ENCODE peak calls at places on chromosome 18, in four cellular contexts. F is GM12878, X is HepG2, C is K562. G is an unnamed sample.

GRCh38 chr18:70373062-70373519 is 84.2 kb downstream of the SOCS6 start:
- DNase-seq in X (peak; percentile 72), C (no peak), F (no peak), G (no peak)

GRCh38 chr18:28065031-28065792 is 111.7 kb downstream of the CDH2 start:
- DNase-seq in X (peak; percentile 56), F (no peak), C (no peak), G (no peak)

GRCh38 chr18:52715961-52716360 is 376.0 kb downstream of the DCC start:
- DNase-seq in F (no peak), X (no peak), C (no peak), G (no peak)

GRCh38 chr18:702957-703659 is 9.3 kb downstream of the ENOSF1 start:
- DNase-seq in X (peak; percentile 79), F (no peak), C (no peak), G (no peak)

GRCh38 chr18:71808576-71808975 is 735.6 kb downstream of the CBLN2 start:
- DNase-seq in F (no peak), C (no peak), X (no peak), G (no peak)

GRCh38 chr18:11336241-11336640 is 186.9 kb upstream of the PIEZO2 start:
- DNase-seq in F (no peak), C (no peak), X (no peak), G (no peak)

GRCh38 chr18:911025-911424 is 6.4 kb downstream of the ADCYAP1 start:
- DNase-seq in X (no peak), C (no peak), F (no peak), G (no peak)

GRCh38 chr18:50284226-50284885 is 3.0 kb upstream of the MBD1 start:
- DNase-seq in F (no peak), X (no peak), C (no peak), G (no peak)

GRCh38 chr18:55783921-55784320 is 195.9 kb upstream of the TCF4 start:
- DNase-seq in F (no peak), X (no peak), C (no peak), G (no peak)

GRCh38 chr18:70623106-70623505 is 334.3 kb downstream of the SOCS6 start:
- DNase-seq in C (no peak), X (no peak), F (no peak), G (no peak)

GRCh38 chr18:54956506-54956905 is 2.8 kb downstream of the CCDC68 start:
- DNase-seq in F (no peak), X (no peak), C (no peak), G (no peak)

GRCh38 chr18:62585274-62586147 is 62.7 kb downstream of the ZCCHC2 start:
- DNase-seq in X (no peak), C (no peak), F (no peak), G (no peak)

GRCh38 chr18:62434798-62435197 is 88.0 kb upstream of the ZCCHC2 start:
- DNase-seq in X (no peak), F (no peak), C (no peak), G (no peak)

GRCh38 chr18:57954928-57955327 is 89.1 kb upstream of the NEDD4L start:
- DNase-seq in C (no peak), X (no peak), F (no peak), G (no peak)

GRCh38 chr18:76212958-76213357 is 282.1 kb downstream of the ZNF516 start:
- DNase-seq in C (no peak), X (no peak), F (no peak), G (no peak)

GRCh38 chr18:62878305-62878704 is 163.0 kb downstream of the PHLPP1 start:
- DNase-seq in F (no peak), C (no peak), X (no peak), G (no peak)

GRCh38 chr18:59874166-59874565 is 25.6 kb upstream of the PMAIP1 start:
- DNase-seq in C (no peak), X (peak; percentile 13), F (no peak), G (no peak)

GRCh38 chr18:34809697-34810096 is 99.6 kb downstream of the DTNA start:
- DNase-seq in F (no peak), C (peak; percentile 18), X (peak; percentile 52), G (peak; percentile 75)

GRCh38 chr18:12308386-12309100 is 502 bp downstream of the TUBB6 start:
- DNase-seq in F (no peak), C (peak; percentile 89), X (peak; percentile 29), G (peak; percentile 67)

GRCh38 chr18:10017048-10017447 is 103.2 kb downstream of the VAPA start:
- DNase-seq in F (no peak), X (no peak), C (no peak), G (no peak)

GRCh38 chr18:11035814-11036213 is 113.6 kb downstream of the PIEZO2 start:
- DNase-seq in X (no peak), C (no peak), F (no peak), G (no peak)

GRCh38 chr18:1917546-1917945 is 653.8 kb downstream of the METTL4 start:
- DNase-seq in X (no peak), C (no peak), F (no peak), G (no peak)

GRCh38 chr18:8611916-8612576 is 2.8 kb downstream of the RAB12 start:
- DNase-seq in X (no peak), F (no peak), C (no peak), G (no peak)

GRCh38 chr18:29512203-29512602 is 1335.3 kb upstream of the CDH2 start:
- DNase-seq in C (no peak), X (peak; percentile 1), F (no peak), G (no peak)

GRCh38 chr18:41372266-41372665 is 582.8 kb upstream of the PIK3C3 start:
- DNase-seq in X (no peak), C (no peak), F (no peak), G (no peak)

GRCh38 chr18:9638886-9639285 is 24.5 kb upstream of the PPP4R1 start:
- DNase-seq in C (no peak), F (no peak), X (no peak), G (no peak)

GRCh38 chr18:26864658-26865057 is 849 bp downstream of the AQP4 start:
- DNase-seq in X (no peak), C (no peak), F (no peak), G (no peak)

GRCh38 chr18:4450065-4450676 is 4.9 kb downstream of the DLGAP1 start:
- DNase-seq in F (no peak), X (no peak), C (no peak), G (no peak)

GRCh38 chr18:66872277-66872676 is 268.4 kb upstream of the CDH19 start:
- DNase-seq in X (no peak), C (no peak), F (no peak), G (no peak)

GRCh38 chr18:54119524-54120019 is 104.9 kb downstream of the MBD2 start:
- DNase-seq in X (peak; percentile 55), C (peak; percentile 18), F (peak; percentile 59), G (no peak)

GRCh38 chr18:80022613-80023012 is 11.6 kb upstream of the RBFA start:
- DNase-seq in F (no peak), C (no peak), X (no peak), G (no peak)

GRCh38 chr18:27005589-27005988 is 140.1 kb upstream of the AQP4 start:
- DNase-seq in F (no peak), C (no peak), X (peak; percentile 22), G (no peak)

GRCh38 chr18:10020176-10020575 is 106.4 kb downstream of the VAPA start:
- DNase-seq in C (no peak), F (no peak), X (no peak), G (no peak)

GRCh38 chr18:58496231-58496630 is 132.7 kb downstream of the ALPK2 start:
- DNase-seq in C (no peak), X (no peak), F (no peak), G (no peak)

GRCh38 chr18:23967321-23968089 is 47.0 kb upstream of the TTC39C start:
- DNase-seq in X (no peak), F (peak; percentile 53), C (no peak), G (no peak)

GRCh38 chr18:2986150-2986865 is 26.6 kb downstream of the LPIN2 start:
- DNase-seq in C (no peak), F (no peak), X (peak; percentile 80), G (no peak)

GRCh38 chr18:67590571-67591141 is 74.1 kb upstream of the DSEL start:
- DNase-seq in C (no peak), F (no peak), X (no peak), G (no peak)

GRCh38 chr18:33733376-33733775 is 155.4 kb downstream of the ASXL3 start:
- DNase-seq in X (no peak), C (no peak), F (no peak), G (no peak)

GRCh38 chr18:25136416-25137132 is 215.4 kb downstream of the ZNF521 start:
- DNase-seq in X (no peak), C (no peak), F (no peak), G (no peak)
- TF ChIP-seq ESRRA in X (no peak), C (no peak), F (no peak), G (no peak)

DNA sequence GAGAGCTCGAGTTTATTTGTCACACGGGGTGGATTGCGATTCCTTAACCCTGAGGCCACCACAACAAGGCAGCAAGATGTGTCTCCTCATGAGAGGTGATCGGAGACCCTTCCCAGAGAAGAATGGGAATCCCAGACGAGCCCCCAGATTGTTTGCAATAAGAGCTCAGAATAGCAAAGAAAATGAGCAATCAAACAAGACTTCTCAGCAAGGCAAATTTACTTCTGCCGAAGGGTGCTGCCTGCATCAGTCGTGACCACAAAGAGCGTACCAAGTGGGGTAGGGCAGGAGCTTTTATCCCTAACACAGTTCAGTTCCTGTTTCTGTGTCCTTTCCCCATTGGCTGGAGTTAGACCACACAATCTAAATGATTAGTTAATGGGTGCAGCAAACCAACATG is 237.5 kb upstream of the SYT4 start:
- DNase-seq in F (no peak), X (no peak), C (no peak), G (no peak)
- TF ChIP-seq TCF7 in F (no peak), X (no peak), C (no peak), G (no peak)

GRCh38 chr18:45557296-45557695 is 58.0 kb upstream of the SLC14A2 start:
- DNase-seq in C (no peak), X (no peak), F (no peak), G (no peak)
- TF ChIP-seq ESRRA in C (no peak), X (no peak), F (no peak), G (no peak)

GRCh38 chr18:43129946-43130523 is 14.6 kb upstream of the RIT2 start:
- DNase-seq in F (no peak), C (no peak), X (no peak), G (no peak)

GRCh38 chr18:43122955-43123354 is 7.5 kb upstream of the RIT2 start:
- DNase-seq in C (no peak), F (no peak), X (no peak), G (no peak)

DNA sequence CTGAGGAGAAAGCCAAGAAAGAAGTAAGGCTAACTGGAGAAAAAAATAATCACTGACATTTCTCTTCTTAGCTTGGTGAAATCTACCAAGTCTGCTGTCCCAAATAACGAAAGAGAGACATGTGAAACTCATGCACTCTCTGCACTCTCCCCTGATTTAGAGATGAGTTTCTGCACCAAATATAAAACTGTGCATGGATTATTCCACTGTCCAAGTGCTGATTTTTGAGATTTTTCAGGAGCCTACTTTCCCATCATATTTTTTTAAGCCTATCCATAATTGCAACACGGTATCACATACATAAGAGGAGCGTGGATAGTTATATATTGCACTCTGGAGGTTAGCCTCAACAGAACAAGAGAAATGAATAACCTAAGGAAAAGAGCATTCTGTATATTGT is 10.0 kb upstream of the RIT2 start:
- DNase-seq in X (no peak), F (no peak), C (no peak), G (no peak)
- TF ChIP-seq TCF7 in X (no peak), F (no peak), C (no peak), G (no peak)

G was measured in WTC11.